ENCODE peak calls at places on chromosome 5, in five cellular contexts. D is AG09309, T is nephron progenitor cell, U is GM12865, G is heart right ventricle. K is an unnamed sample.

GRCh38 chr5:57887851-57888621 is 405.4 kb upstream of the ACTBL2 start:
- DNase-seq in D (peak), T (peak), U (peak), G (peak), K (peak)

GRCh38 chr5:1762121-1762877 is 37.3 kb downstream of the MRPL36 start:
- DNase-seq in D (no peak), T (no peak), U (no peak), G (no peak), K (peak)

GRCh38 chr5:68554566-68555279 is 339.2 kb downstream of the PIK3R1 start:
- DNase-seq in D (peak), T (no peak), U (no peak), G (no peak), K (no peak)

GRCh38 chr5:31133488-31133887 is 60.0 kb upstream of the CDH6 start:
- DNase-seq in D (no peak), T (no peak), U (no peak), G (no peak), K (no peak)

GRCh38 chr5:132334812-132335211 is 34.7 kb upstream of the SLC22A5 start:
- DNase-seq in D (no peak), T (no peak), U (no peak), G (no peak), K (no peak)

GRCh38 chr5:145056805-145057204 is 778.3 kb downstream of the PRELID2 start:
- DNase-seq in D (peak), T (no peak), U (peak), G (no peak), K (no peak)

GRCh38 chr5:85458319-85458718 is 1073.6 kb upstream of the EDIL3 start:
- DNase-seq in D (no peak), T (no peak), U (no peak), G (no peak), K (no peak)

GRCh38 chr5:30765227-30765626 is 428.3 kb upstream of the CDH6 start:
- DNase-seq in D (no peak), T (no peak), U (no peak), G (no peak), K (no peak)

GRCh38 chr5:163705983-163706771 is 200.8 kb downstream of the MAT2B start:
- DNase-seq in D (peak), T (no peak), U (no peak), G (no peak), K (peak)

GRCh38 chr5:126445502-126446174 is 22.4 kb downstream of the GRAMD2B start:
- DNase-seq in D (no peak), T (no peak), U (no peak), G (no peak), K (no peak)

GRCh38 chr5:14183187-14183939 is 40.2 kb downstream of the TRIO start:
- DNase-seq in D (no peak), T (no peak), U (no peak), G (no peak), K (no peak)

GRCh38 chr5:143733635-143734341 is 78.2 kb upstream of the HMHB1 start:
- DNase-seq in D (no peak), T (no peak), U (no peak), G (peak), K (no peak)

GRCh38 chr5:39284552-39284951 is 65.2 kb upstream of the FYB1 start:
- DNase-seq in D (no peak), T (no peak), U (no peak), G (no peak), K (no peak)

GRCh38 chr5:148474025-148474511 is 90.3 kb downstream of the FBXO38 start:
- DNase-seq in D (no peak), T (no peak), U (no peak), G (peak), K (no peak)

GRCh38 chr5:31364881-31365636 is 166.8 kb downstream of the DROSHA start:
- DNase-seq in D (peak), T (no peak), U (no peak), G (no peak), K (no peak)

GRCh38 chr5:123805300-123805699 is 293.3 kb downstream of the CSNK1G3 start:
- DNase-seq in D (no peak), T (no peak), U (no peak), G (no peak), K (no peak)

GRCh38 chr5:59744531-59744992 is 149.0 kb downstream of the PDE4D start:
- DNase-seq in D (no peak), T (no peak), U (no peak), G (no peak), K (no peak)

GRCh38 chr5:178111925-178112324 is 1.4 kb upstream of the N4BP3 start:
- DNase-seq in D (peak), T (no peak), U (no peak), G (no peak), K (no peak)

GRCh38 chr5:170121321-170121720 is 15.6 kb downstream of the FOXI1 start:
- DNase-seq in D (peak), T (no peak), U (no peak), G (no peak), K (no peak)

GRCh38 chr5:134794136-134794535 is 35.6 kb downstream of the DDX46 start:
- DNase-seq in D (no peak), T (no peak), U (no peak), G (no peak), K (no peak)

GRCh38 chr5:67306997-67307580 is 110.5 kb upstream of the CD180 start:
- DNase-seq in D (peak), T (no peak), U (no peak), G (no peak), K (no peak)

GRCh38 chr5:145854651-145855258 is 18.1 kb downstream of the GRXCR2 start:
- DNase-seq in D (peak), T (no peak), U (no peak), G (no peak), K (no peak)

GRCh38 chr5:108367679-108368334 is 14.1 kb downstream of the FBXL17 start:
- DNase-seq in D (no peak), T (no peak), U (no peak), G (no peak), K (no peak)

GRCh38 chr5:78592735-78593386 is 55.7 kb downstream of the LHFPL2 start:
- DNase-seq in D (no peak), T (no peak), U (peak), G (no peak), K (no peak)

GRCh38 chr5:158463971-158464370 is 605.0 kb upstream of the CLINT1 start:
- DNase-seq in D (peak), T (no peak), U (no peak), G (no peak), K (no peak)

GRCh38 chr5:175576096-175576495 is 81.8 kb upstream of the HRH2 start:
- DNase-seq in D (no peak), T (no peak), U (no peak), G (no peak), K (no peak)

DNA sequence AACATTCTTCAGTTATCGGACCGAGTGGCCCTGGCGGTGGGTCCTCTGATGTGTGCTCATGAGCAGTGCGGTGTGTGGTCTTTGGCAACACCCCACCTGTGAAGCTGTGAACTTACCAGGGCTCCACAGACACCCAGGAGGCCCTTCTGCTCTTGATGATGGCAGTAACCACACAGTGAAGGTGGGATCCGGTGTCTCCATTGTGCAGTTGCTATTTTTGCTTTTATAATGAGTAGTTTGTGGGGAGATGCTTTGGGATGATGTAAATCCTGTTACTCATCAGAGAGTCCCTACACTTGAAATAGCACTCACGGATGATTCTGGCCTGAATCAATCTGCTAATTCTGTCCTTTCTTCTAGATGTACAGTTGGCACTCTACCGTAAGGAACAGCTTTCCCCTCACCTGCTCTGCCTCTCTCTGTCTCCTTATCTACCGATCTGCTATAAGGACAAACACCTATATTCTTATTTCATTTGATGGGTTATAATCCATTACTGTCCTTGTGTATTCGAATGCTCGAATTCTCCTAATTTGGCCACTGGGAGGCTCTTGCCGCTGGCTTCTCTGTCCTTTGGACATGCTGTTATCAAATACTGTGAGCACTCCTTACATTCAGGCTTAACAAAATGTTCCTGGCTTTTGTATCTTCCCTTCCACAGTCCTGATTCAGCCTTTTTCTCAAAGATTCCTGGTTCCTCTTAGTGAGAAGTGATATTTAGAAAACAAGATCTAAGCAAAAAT is 20.2 kb downstream of the ATPSCKMT start:
- DNase-seq in D (peak), T (no peak), U (no peak), G (no peak), K (no peak)
- TF ChIP-seq CTCF in D (peak), T (no peak), U (no peak), G (no peak), K (no peak)

DNA sequence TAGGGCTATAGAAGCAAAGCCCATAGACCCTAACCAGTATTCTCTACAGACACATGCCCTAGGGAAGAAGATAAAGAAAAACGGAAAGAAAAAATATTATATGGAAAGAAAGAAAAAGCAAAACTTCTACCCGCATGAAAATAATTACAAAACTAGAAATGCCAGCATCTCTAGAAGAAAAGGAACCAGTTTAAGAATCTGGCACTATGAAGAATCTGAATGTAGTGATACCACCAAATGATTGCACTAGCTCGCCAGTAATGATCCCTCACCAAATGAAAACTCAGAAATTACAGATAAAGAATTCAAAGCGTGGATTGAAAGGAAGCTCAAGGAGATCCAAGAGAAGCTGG is 341.9 kb upstream of the GRIA1 start:
- DNase-seq in D (no peak), T (no peak), U (no peak), G (no peak), K (no peak)
- TF ChIP-seq CTCF in D (no peak), T (no peak), U (no peak), G (peak), K (peak)

GRCh38 chr5:61471352-61471751 is 139.3 kb downstream of the ZSWIM6 start:
- DNase-seq in D (no peak), T (no peak), U (no peak), G (no peak), K (no peak)
- TF ChIP-seq CTCF in D (no peak), T (no peak), U (no peak), G (no peak), K (no peak)

GRCh38 chr5:11075010-11075860 is 314.2 kb upstream of the DAP start:
- DNase-seq in D (no peak), T (no peak), U (no peak), G (no peak), K (peak)
- TF ChIP-seq CTCF in D (peak), T (peak), U (peak), G (no peak), K (peak)

DNA sequence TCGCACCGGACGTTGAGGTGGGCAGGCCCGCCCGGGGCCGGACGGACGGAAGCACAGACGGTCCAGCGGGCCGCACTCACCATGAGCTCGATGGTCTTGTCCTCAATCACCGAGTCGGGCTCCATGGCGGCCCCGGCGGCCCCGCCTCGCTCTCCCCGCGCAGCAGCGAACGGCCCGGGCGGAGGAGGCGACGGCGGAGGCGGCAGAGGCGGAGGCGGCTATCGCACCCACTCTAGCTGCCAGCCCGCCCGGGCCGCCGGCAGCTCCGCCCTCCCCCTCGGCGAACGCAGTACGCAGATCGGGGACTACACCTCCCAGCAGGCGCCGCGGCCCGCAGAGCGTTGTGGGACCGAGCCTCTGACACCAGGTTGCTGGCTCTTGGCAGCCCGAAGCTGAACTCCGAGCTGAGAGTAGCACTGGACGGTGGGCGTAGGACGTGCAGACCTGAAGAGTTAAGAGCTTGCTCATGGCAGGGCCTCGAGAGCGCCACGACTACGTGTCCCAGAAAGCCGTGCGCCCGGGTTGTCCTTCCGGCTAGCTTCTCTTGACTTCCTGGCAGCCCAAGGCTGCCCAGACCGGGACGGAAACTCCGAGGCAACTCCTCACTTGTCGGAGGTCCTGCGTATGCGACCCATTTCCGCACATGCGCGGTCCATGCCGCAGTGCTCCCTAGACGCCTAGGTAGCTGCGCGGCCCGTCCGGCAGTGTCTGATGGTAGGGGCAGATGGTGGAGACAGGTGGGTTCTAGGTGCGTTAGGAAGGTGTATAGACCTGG is at the start of gene FBXW11:
- DNase-seq in D (peak), T (peak), U (peak), G (peak), K (peak)
- TF ChIP-seq CTCF in D (no peak), T (no peak), U (no peak), G (no peak), K (no peak)

GRCh38 chr5:6166698-6167394 is 211.5 kb downstream of the MED10 start:
- DNase-seq in D (no peak), T (no peak), U (no peak), G (no peak), K (no peak)
- TF ChIP-seq CTCF in D (no peak), T (no peak), U (no peak), G (no peak), K (no peak)

K was measured in glutamatergic neuron.